ENCODE peak calls at places on chromosomes 6 and 20, in five cellular contexts. N, T, Q, V and J are unnamed samples. For H3K4me1, the result is how much of the 10 kb centered on the place peaks cover.

GRCh38 chr20:50329981-50330503 is 139.4 kb downstream of the CEBPB start:
- DNase-seq in N (no peak), T (no peak), Q (no peak), V (no peak), J (no peak)

GRCh38 chr20:42735539-42735938 is 454.2 kb downstream of the PTPRT start:
- DNase-seq in N (no peak), T (no peak), Q (no peak), V (no peak), J (no peak)

GRCh38 chr6:111808493-111808892 is 64.8 kb downstream of the FYN start:
- DNase-seq in N (no peak), T (no peak), Q (no peak), V (no peak), J (no peak)

GRCh38 chr20:51404297-51405060 is 138.0 kb downstream of the NFATC2 start:
- DNase-seq in N (peak), T (no peak), Q (no peak), V (no peak), J (no peak)

GRCh38 chr6:132464538-132465256 is 48.2 kb downstream of the STX7 start:
- DNase-seq in N (no peak), T (no peak), Q (no peak), V (no peak), J (no peak)

GRCh38 chr20:10521068-10521834 is 86.1 kb downstream of the SLX4IP start:
- DNase-seq in N (no peak), T (no peak), Q (no peak), V (no peak), J (no peak)

GRCh38 chr6:94269256-94269655 is 849.9 kb upstream of the EPHA7 start:
- DNase-seq in N (no peak), T (no peak), Q (no peak), V (no peak), J (no peak)

GRCh38 chr6:82785206-82785605 is 280.4 kb downstream of the UBE3D start:
- DNase-seq in N (no peak), T (no peak), Q (no peak), V (no peak), J (no peak)

GRCh38 chr20:43438578-43439316 is 18.9 kb upstream of the SRSF6 start:
- DNase-seq in N (peak), T (no peak), Q (no peak), V (no peak), J (no peak)

GRCh38 chr6:9851541-9852380 is 563.1 kb downstream of the TFAP2A start:
- DNase-seq in N (no peak), T (peak), Q (peak), V (no peak), J (no peak)
- TF ChIP-seq CTCF in N (no peak), T (no peak), Q (peak), V (peak), J (no peak)

GRCh38 chr6:55888917-55889316 is 13.5 kb upstream of the BMP5 start:
- DNase-seq in N (no peak), T (no peak), Q (no peak), V (no peak), J (no peak)

GRCh38 chr6:55886185-55886836 is 10.9 kb upstream of the BMP5 start:
- DNase-seq in N (no peak), T (no peak), Q (peak), V (no peak), J (no peak)

GRCh38 chr6:55882731-55883595 is 7.6 kb upstream of the BMP5 start:
- DNase-seq in N (no peak), T (no peak), Q (no peak), V (peak), J (no peak)
- TF ChIP-seq POLR2AphosphoS5 in N (no peak), T (no peak), Q (no peak), V (peak), J (no peak)

GRCh38 chr6:161074496-161075140 is 83.0 kb downstream of the MAP3K4 start:
- DNase-seq in N (no peak), T (no peak), Q (no peak), V (no peak), J (no peak)
- H3K4me1 ChIP-seq in N (under half), T (under half), Q (under half), V (under half), J (under half)

GRCh38 chr20:47296950-47297349 is 59.5 kb downstream of the ZMYND8 start:
- DNase-seq in N (no peak), T (no peak), Q (peak), V (no peak), J (no peak)
- TF ChIP-seq CTCF in N (peak), T (no peak), Q (peak), V (peak), J (no peak)

GRCh38 chr20:387520-387919 is 7.0 kb downstream of the TRIB3 start:
- DNase-seq in N (no peak), T (no peak), Q (no peak), V (no peak), J (no peak)

GRCh38 chr20:382291-383115 is 1.9 kb downstream of the TRIB3 start:
- DNase-seq in N (no peak), T (no peak), Q (no peak), V (no peak), J (no peak)

GRCh38 chr20:383889-384288 is 3.3 kb downstream of the TRIB3 start:
- DNase-seq in N (no peak), T (no peak), Q (no peak), V (no peak), J (no peak)

GRCh38 chr20:385448-385847 is 4.9 kb downstream of the TRIB3 start:
- DNase-seq in N (no peak), T (no peak), Q (no peak), V (no peak), J (no peak)

GRCh38 chr20:384723-385122 is 4.2 kb downstream of the TRIB3 start:
- DNase-seq in N (no peak), T (no peak), Q (no peak), V (no peak), J (no peak)
- TF ChIP-seq POLR2AphosphoS5 in N (no peak), T (no peak), Q (no peak), V (no peak), J (no peak)

GRCh38 chr6:29625337-29625930 is 7.5 kb downstream of the GABBR1 start:
- DNase-seq in N (no peak), T (no peak), Q (no peak), V (no peak), J (no peak)

GRCh38 chr6:29629571-29629970 is 3.4 kb downstream of the GABBR1 start:
- DNase-seq in N (no peak), T (no peak), Q (no peak), V (no peak), J (no peak)

GRCh38 chr6:29628419-29629281 is 4.3 kb downstream of the GABBR1 start:
- DNase-seq in N (no peak), T (peak), Q (peak), V (peak), J (no peak)

GRCh38 chr6:29627762-29628418 is 5.1 kb downstream of the GABBR1 start:
- DNase-seq in N (no peak), T (peak), Q (peak), V (no peak), J (no peak)

GRCh38 chr6:29626948-29627761 is 5.8 kb downstream of the GABBR1 start:
- DNase-seq in N (no peak), T (no peak), Q (no peak), V (no peak), J (no peak)
- H3K4me1 ChIP-seq in N (under half), T (under half), Q (half or more), V (under half), J (under half)

DNA sequence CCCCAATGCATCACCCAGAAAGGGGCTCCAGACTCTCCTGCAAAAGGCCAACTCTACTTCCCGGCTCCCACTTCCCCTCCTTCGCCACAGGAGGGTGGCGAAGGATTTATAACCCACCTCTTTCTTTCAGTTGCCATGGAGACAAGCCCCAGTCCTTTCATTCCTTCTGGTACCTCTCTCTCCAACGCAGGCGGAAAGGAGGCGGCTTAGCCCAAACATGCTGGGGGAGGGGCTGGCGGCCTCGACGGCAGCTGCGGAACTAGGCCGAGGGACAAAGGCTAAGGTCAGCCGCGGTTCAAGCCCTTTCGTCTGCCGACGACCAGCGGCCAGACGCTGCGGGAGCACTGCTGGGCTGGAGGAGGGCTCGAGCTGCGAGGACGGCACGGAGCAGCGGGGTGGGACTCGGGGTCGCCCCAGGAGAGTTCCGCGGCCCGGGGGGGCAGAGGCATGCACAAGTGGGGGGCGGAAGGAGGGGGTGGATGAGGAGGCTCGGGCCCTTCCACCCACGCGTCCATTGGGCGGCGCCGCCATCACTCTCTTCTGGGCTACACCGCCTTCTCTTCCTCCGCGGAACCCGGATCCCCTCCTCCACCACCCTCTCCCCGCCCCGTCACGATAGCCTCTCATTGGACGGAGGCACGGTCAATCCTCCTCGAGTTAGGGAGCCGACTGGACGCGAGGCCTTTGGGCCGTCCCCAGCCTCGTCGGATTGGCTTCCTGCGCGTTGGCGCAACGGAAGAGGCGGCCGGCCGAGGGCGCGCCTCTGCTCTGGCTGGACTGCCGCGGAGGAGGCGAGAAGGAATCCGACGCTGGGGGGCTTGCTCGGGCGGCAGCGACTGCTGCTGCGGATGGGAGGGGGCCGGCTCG is at the start of gene PANK2:
- DNase-seq in N (peak), T (peak), Q (peak), V (peak), J (peak)
- TF ChIP-seq CTCF in N (peak), T (peak), Q (peak), V (no peak), J (peak)